ENCODE peak calls at places on chromosomes 4 and X, in five cellular contexts. S, Y, P, N and A are unnamed samples.

GRCh38 chr4:56184214-56184613 is 203.1 kb downstream of the AASDH start:
- DNase-seq in N (no peak), S (no peak), P (no peak), Y (no peak), A (no peak)

GRCh38 chr4:1602621-1603412 is 81.3 kb downstream of the FAM53A start:
- DNase-seq in N (no peak), S (peak), P (no peak), Y (no peak), A (peak)

GRCh38 chr4:118351851-118352827 is 664 bp downstream of the PRSS12 start:
- DNase-seq in P (peak), S (peak), Y (peak), N (peak), A (peak)

GRCh38 chr4:16573181-16573580 is 325.3 kb downstream of the LDB2 start:
- DNase-seq in P (no peak), S (no peak), N (no peak), Y (no peak), A (no peak)

GRCh38 chrX:143934542-143934941 is 50.7 kb downstream of the UBE2NL start:
- DNase-seq in S (no peak), P (no peak), Y (no peak), N (no peak), A (no peak)

GRCh38 chr4:124993838-124994237 is 281.3 kb upstream of the ANKRD50 start:
- DNase-seq in S (no peak), Y (no peak), N (no peak), P (no peak), A (no peak)

GRCh38 chr4:59409647-59410046 is 1790.5 kb upstream of the ADGRL3 start:
- DNase-seq in S (no peak), P (no peak), Y (no peak), N (no peak), A (no peak)

GRCh38 chr4:47278631-47279030 is 184.9 kb downstream of the COMMD8 start:
- DNase-seq in Y (no peak), S (no peak), N (no peak), P (no peak), A (no peak)

GRCh38 chr4:33381806-33382205 is 2661.6 kb downstream of the PCDH7 start:
- DNase-seq in N (no peak), P (peak), S (no peak), Y (no peak), A (no peak)

GRCh38 chr4:52578951-52579350 is 80.2 kb downstream of the USP46 start:
- DNase-seq in S (no peak), Y (no peak), N (no peak), P (no peak), A (no peak)

GRCh38 chrX:112731793-112732192 is 52.1 kb upstream of the LHFPL1 start:
- DNase-seq in Y (no peak), P (peak), S (no peak), N (no peak), A (no peak)

GRCh38 chr4:147596377-147596776 is 20.8 kb upstream of the TMEM184C start:
- DNase-seq in Y (no peak), P (no peak), N (no peak), S (no peak), A (no peak)

GRCh38 chr4:72112514-72113156 is 80.8 kb downstream of the NPFFR2 start:
- DNase-seq in P (peak), S (no peak), Y (no peak), N (no peak), A (no peak)

GRCh38 chr4:26256016-26256415 is 64.8 kb upstream of the RBPJ start:
- DNase-seq in N (no peak), Y (no peak), S (no peak), P (no peak), A (no peak)

GRCh38 chr4:21744046-21744445 is 204.5 kb downstream of the KCNIP4 start:
- DNase-seq in Y (no peak), P (no peak), N (no peak), S (no peak), A (no peak)

GRCh38 chr4:6495736-6496135 is 23.3 kb upstream of the PPP2R2C start:
- DNase-seq in N (no peak), P (no peak), S (no peak), Y (no peak), A (no peak)

GRCh38 chr4:180652533-180652932 is 1590.7 kb upstream of the TENM3 start:
- DNase-seq in P (no peak), S (no peak), N (no peak), Y (no peak), A (no peak)

GRCh38 chrX:49001521-49002090 is 458 bp downstream of the GRIPAP1 start:
- DNase-seq in S (no peak), Y (no peak), P (peak), N (peak), A (no peak)

GRCh38 chr4:891747-892146 is 40.4 kb downstream of the GAK start:
- DNase-seq in P (no peak), S (no peak), Y (no peak), N (no peak), A (no peak)

GRCh38 chr4:184330008-184330400 is 112.3 kb upstream of the ENPP6 start:
- DNase-seq in N (peak), Y (no peak), S (peak), P (no peak), A (no peak)

GRCh38 chr4:1285790-1286553 is 3.7 kb upstream of the MAEA start:
- DNase-seq in S (no peak), P (peak), Y (peak), N (peak), A (no peak)

GRCh38 chr4:130722370-130722769 is 1626.4 kb downstream of the C4orf33 start:
- DNase-seq in P (peak), Y (no peak), S (no peak), N (no peak), A (no peak)

GRCh38 chrX:14095702-14096101 is 66.0 kb upstream of the GEMIN8 start:
- DNase-seq in N (peak), P (peak), Y (peak), S (no peak), A (peak)

GRCh38 chrX:119887721-119888425 is 7.8 kb upstream of the AKAP14 start:
- DNase-seq in N (peak), S (peak), Y (peak), P (peak), A (peak)

GRCh38 chr4:1579834-1580686 is 104.1 kb downstream of the FAM53A start:
- DNase-seq in P (peak), S (peak), N (peak), Y (peak), A (peak)

GRCh38 chrX:57977992-57978391 is 67.7 kb upstream of the ZXDA start:
- DNase-seq in Y (no peak), N (no peak), P (no peak), S (no peak), A (no peak)

DNA sequence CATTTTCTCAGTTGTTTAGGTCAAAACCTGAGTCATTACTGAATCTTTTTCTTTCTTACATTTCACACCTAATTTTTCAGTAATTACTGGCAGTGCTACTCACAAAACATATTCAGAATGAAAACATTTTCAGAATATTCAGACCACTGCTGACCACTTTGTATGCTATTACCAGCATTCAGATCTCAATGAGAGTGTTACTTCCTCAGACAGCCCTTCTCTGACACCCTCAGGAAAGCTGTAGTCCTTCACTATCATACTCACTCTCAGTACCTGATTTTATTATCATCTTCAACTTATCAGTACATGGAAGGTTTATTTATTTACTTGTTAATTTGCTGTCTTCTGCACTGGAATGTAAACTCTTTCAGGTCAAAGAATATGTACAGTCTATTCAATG is 12.3 kb upstream of the ALB start:
- DNase-seq in Y (no peak), P (no peak), S (no peak), N (no peak), A (no peak)
- TF ChIP-seq CTCF in Y (no peak), P (no peak), S (no peak), N (no peak), A (no peak)

DNA sequence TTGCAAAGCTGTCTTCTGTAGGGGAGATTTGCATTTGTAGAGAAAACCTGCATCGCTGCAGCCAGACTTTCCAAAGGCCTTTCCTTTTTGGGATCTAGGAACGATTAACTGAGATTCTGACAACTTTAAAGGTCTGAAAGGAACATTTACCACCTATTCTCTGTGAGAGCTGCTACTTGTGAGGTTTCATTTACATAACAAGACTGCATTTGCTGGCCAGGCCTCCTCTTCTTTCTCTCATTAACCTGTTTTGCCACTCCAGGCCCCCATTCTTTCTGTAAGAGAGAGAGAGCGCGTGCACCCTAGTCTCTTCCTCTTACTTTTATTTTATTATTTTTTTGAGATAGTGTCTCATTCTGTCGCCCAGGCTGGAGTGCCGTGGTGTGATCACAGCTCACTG is 31.6 kb downstream of the TMEM31 start:
- DNase-seq in P (no peak), Y (no peak), S (no peak), N (no peak), A (no peak)
- H3K27ac ChIP-seq in P (no peak), Y (no peak), S (no peak), N (no peak), A (no peak)

DNA sequence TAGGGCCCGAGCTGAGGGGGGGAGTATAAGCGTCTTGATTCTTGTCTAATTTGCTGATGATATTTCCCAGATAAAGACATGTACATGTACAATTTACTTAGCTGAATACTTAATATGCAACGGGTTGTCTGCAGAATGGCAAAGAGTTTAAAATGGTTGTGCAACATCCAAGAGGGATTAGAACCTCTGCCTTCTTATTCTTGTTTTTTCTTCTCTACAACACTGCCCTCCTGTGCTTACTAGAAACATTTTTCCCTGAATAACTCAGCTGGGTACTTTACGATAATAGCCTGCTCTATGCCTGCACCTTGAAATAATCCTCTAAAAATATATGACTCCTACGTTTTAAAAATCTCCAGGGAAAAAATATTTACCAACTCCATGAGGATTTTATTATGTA is 41.8 kb downstream of the INTS12 start:
- DNase-seq in N (no peak), S (no peak), P (peak), Y (no peak), A (no peak)
- TF ChIP-seq CTCF in N (peak), S (no peak), P (peak), Y (peak), A (no peak)

GRCh38 chrX:153817291-153817690 is 13.1 kb downstream of the PDZD4 start:
- DNase-seq in N (no peak), P (no peak), Y (no peak), S (peak), A (no peak)
- H3K27ac ChIP-seq in N (no peak), P (no peak), Y (no peak), S (no peak), A (no peak)

GRCh38 chrX:123173833-123174232 is 10.2 kb upstream of the GRIA3 start:
- DNase-seq in N (no peak), S (no peak), P (no peak), Y (no peak), A (no peak)
- TF ChIP-seq CTCF in N (no peak), S (no peak), P (no peak), Y (peak), A (peak)